ENCODE peak calls at places on chromosomes 16 and 17, in seven cellular contexts. One of them, this sample, is unnamed.

GRCh38 chr17:17682293-17682736 is 1.1 kb downstream of the RAI1 start:
- DNase-seq in DND-41: peak; percentile 53
- DNase-seq in mucosa of descending colon: peak; percentile 84
- DNase-seq in HFF-Myc: no peak
- DNase-seq in spleen: peak; percentile 92
- DNase-seq in AG10803: peak; percentile 50
- DNase-seq in HL-60: peak; percentile 21
- DNase-seq in this sample: peak; percentile 29

GRCh38 chr17:14359251-14359939 is 58.5 kb downstream of the HS3ST3B1 start:
- DNase-seq in DND-41: peak; percentile 37
- DNase-seq in mucosa of descending colon: no peak
- DNase-seq in HFF-Myc: no peak
- DNase-seq in spleen: peak; percentile 86
- DNase-seq in AG10803: no peak
- DNase-seq in HL-60: peak; percentile 72
- DNase-seq in this sample: no peak

GRCh38 chr17:2563061-2563460 is 30.4 kb upstream of the PAFAH1B1 start:
- DNase-seq in DND-41: no peak
- DNase-seq in mucosa of descending colon: no peak
- DNase-seq in HFF-Myc: no peak
- DNase-seq in spleen: no peak
- DNase-seq in AG10803: no peak
- DNase-seq in HL-60: no peak
- DNase-seq in this sample: no peak

GRCh38 chr17:40358323-40359038 is 6.1 kb downstream of the GJD3 start:
- DNase-seq in DND-41: peak; percentile 88
- DNase-seq in mucosa of descending colon: peak; percentile 88
- DNase-seq in HFF-Myc: no peak
- DNase-seq in spleen: peak; percentile 97
- DNase-seq in AG10803: peak; percentile 80
- DNase-seq in HL-60: peak; percentile 86
- DNase-seq in this sample: peak; percentile 95

GRCh38 chr16:29009050-29009837 is 24.4 kb downstream of the LAT start:
- DNase-seq in DND-41: peak; percentile 83
- DNase-seq in mucosa of descending colon: peak; percentile 61
- DNase-seq in HFF-Myc: no peak
- DNase-seq in spleen: no peak
- DNase-seq in AG10803: no peak
- DNase-seq in HL-60: peak; percentile 63
- DNase-seq in this sample: no peak

GRCh38 chr16:71933913-71934696 is 38.8 kb downstream of the IST1 start:
- DNase-seq in DND-41: no peak
- DNase-seq in mucosa of descending colon: no peak
- DNase-seq in HFF-Myc: no peak
- DNase-seq in spleen: no peak
- DNase-seq in AG10803: peak; percentile 37
- DNase-seq in HL-60: no peak
- DNase-seq in this sample: no peak

GRCh38 chr17:50631195-50631907 is 3.3 kb upstream of the ABCC3 start:
- DNase-seq in DND-41: no peak
- DNase-seq in mucosa of descending colon: peak; percentile 49
- DNase-seq in HFF-Myc: no peak
- DNase-seq in spleen: no peak
- DNase-seq in AG10803: no peak
- DNase-seq in HL-60: no peak
- DNase-seq in this sample: no peak

GRCh38 chr17:4515501-4515900 is 16.8 kb downstream of the SPNS2 start:
- DNase-seq in DND-41: no peak
- DNase-seq in mucosa of descending colon: no peak
- DNase-seq in HFF-Myc: no peak
- DNase-seq in spleen: no peak
- DNase-seq in AG10803: no peak
- DNase-seq in HL-60: no peak
- DNase-seq in this sample: no peak

GRCh38 chr17:52389632-52390031 is 231.1 kb upstream of the CA10 start:
- DNase-seq in DND-41: no peak
- DNase-seq in mucosa of descending colon: no peak
- DNase-seq in HFF-Myc: no peak
- DNase-seq in spleen: no peak
- DNase-seq in AG10803: no peak
- DNase-seq in HL-60: no peak
- DNase-seq in this sample: no peak

GRCh38 chr16:2492292-2492691 is 17.4 kb downstream of the TBC1D24 start:
- DNase-seq in DND-41: no peak
- DNase-seq in mucosa of descending colon: no peak
- DNase-seq in HFF-Myc: no peak
- DNase-seq in spleen: no peak
- DNase-seq in AG10803: no peak
- DNase-seq in HL-60: no peak
- DNase-seq in this sample: no peak

GRCh38 chr17:13474073-13474800 is 127.5 kb downstream of the HS3ST3A1 start:
- DNase-seq in DND-41: no peak
- DNase-seq in mucosa of descending colon: no peak
- DNase-seq in HFF-Myc: peak; percentile 17
- DNase-seq in spleen: no peak
- DNase-seq in AG10803: peak; percentile 7
- DNase-seq in HL-60: no peak
- DNase-seq in this sample: no peak

GRCh38 chr17:56913000-56913866 is 616 bp downstream of the TRIM25 start:
- DNase-seq in DND-41: no peak
- DNase-seq in mucosa of descending colon: no peak
- DNase-seq in HFF-Myc: no peak
- DNase-seq in spleen: no peak
- DNase-seq in AG10803: no peak
- DNase-seq in HL-60: no peak
- DNase-seq in this sample: peak; percentile 21

GRCh38 chr16:14600164-14600563 is 29.9 kb downstream of the PARN start:
- DNase-seq in DND-41: no peak
- DNase-seq in mucosa of descending colon: no peak
- DNase-seq in HFF-Myc: no peak
- DNase-seq in spleen: no peak
- DNase-seq in AG10803: peak; percentile 41
- DNase-seq in HL-60: peak; percentile 2
- DNase-seq in this sample: no peak

GRCh38 chr17:3639981-3640596 is 3.5 kb downstream of the CTNS start:
- DNase-seq in DND-41: no peak
- DNase-seq in mucosa of descending colon: no peak
- DNase-seq in HFF-Myc: peak; percentile 56
- DNase-seq in spleen: no peak
- DNase-seq in AG10803: peak; percentile 38
- DNase-seq in HL-60: peak; percentile 8
- DNase-seq in this sample: no peak

GRCh38 chr16:77974883-77975282 is 47.5 kb upstream of the CLEC3A start:
- DNase-seq in DND-41: peak; percentile 41
- DNase-seq in mucosa of descending colon: no peak
- DNase-seq in HFF-Myc: no peak
- DNase-seq in spleen: no peak
- DNase-seq in AG10803: no peak
- DNase-seq in HL-60: no peak
- DNase-seq in this sample: peak; percentile 46

GRCh38 chr17:77999413-78000173 is 41.1 kb downstream of the TNRC6C start:
- DNase-seq in DND-41: no peak
- DNase-seq in mucosa of descending colon: no peak
- DNase-seq in HFF-Myc: no peak
- DNase-seq in spleen: no peak
- DNase-seq in AG10803: peak; percentile 34
- DNase-seq in HL-60: peak; percentile 73
- DNase-seq in this sample: no peak

GRCh38 chr17:37118738-37119137 is 170.0 kb downstream of the AATF start:
- DNase-seq in DND-41: no peak
- DNase-seq in mucosa of descending colon: no peak
- DNase-seq in HFF-Myc: no peak
- DNase-seq in spleen: no peak
- DNase-seq in AG10803: no peak
- DNase-seq in HL-60: no peak
- DNase-seq in this sample: no peak

GRCh38 chr16:52512297-52512987 is 34.5 kb downstream of the TOX3 start:
- DNase-seq in DND-41: no peak
- DNase-seq in mucosa of descending colon: no peak
- DNase-seq in HFF-Myc: no peak
- DNase-seq in spleen: no peak
- DNase-seq in AG10803: no peak
- DNase-seq in HL-60: no peak
- DNase-seq in this sample: no peak

GRCh38 chr17:45231481-45232116 is 9.9 kb downstream of the FMNL1 start:
- DNase-seq in DND-41: no peak
- DNase-seq in mucosa of descending colon: no peak
- DNase-seq in HFF-Myc: no peak
- DNase-seq in spleen: peak; percentile 85
- DNase-seq in AG10803: no peak
- DNase-seq in HL-60: no peak
- DNase-seq in this sample: peak; percentile 49

GRCh38 chr17:66345264-66345663 is 42.9 kb downstream of the PRKCA start:
- DNase-seq in DND-41: no peak
- DNase-seq in mucosa of descending colon: no peak
- DNase-seq in HFF-Myc: no peak
- DNase-seq in spleen: no peak
- DNase-seq in AG10803: peak; percentile 33
- DNase-seq in HL-60: no peak
- DNase-seq in this sample: no peak

GRCh38 chr17:12485361-12485911 is 180.3 kb upstream of the MYOCD start:
- DNase-seq in DND-41: no peak
- DNase-seq in mucosa of descending colon: no peak
- DNase-seq in HFF-Myc: no peak
- DNase-seq in spleen: no peak
- DNase-seq in AG10803: no peak
- DNase-seq in HL-60: no peak
- DNase-seq in this sample: no peak

GRCh38 chr16:15055141-15056053 is 477 bp downstream of the NTAN1 start:
- DNase-seq in DND-41: peak; percentile 27
- DNase-seq in mucosa of descending colon: peak; percentile 87
- DNase-seq in HFF-Myc: no peak
- DNase-seq in spleen: peak; percentile 96
- DNase-seq in AG10803: peak; percentile 34
- DNase-seq in HL-60: peak; percentile 28
- DNase-seq in this sample: no peak

GRCh38 chr16:52191533-52192134 is 355.3 kb downstream of the TOX3 start:
- DNase-seq in DND-41: peak; percentile 49
- DNase-seq in mucosa of descending colon: no peak
- DNase-seq in HFF-Myc: peak; percentile 24
- DNase-seq in spleen: peak; percentile 74
- DNase-seq in AG10803: peak; percentile 64
- DNase-seq in HL-60: peak; percentile 38
- DNase-seq in this sample: peak; percentile 74

GRCh38 chr16:49417354-49417753 is 43.8 kb downstream of the C16orf78 start:
- DNase-seq in DND-41: no peak
- DNase-seq in mucosa of descending colon: no peak
- DNase-seq in HFF-Myc: no peak
- DNase-seq in spleen: no peak
- DNase-seq in AG10803: no peak
- DNase-seq in HL-60: no peak
- DNase-seq in this sample: no peak

GRCh38 chr16:86914850-86915717 is 336.7 kb downstream of the FOXL1 start:
- DNase-seq in DND-41: no peak
- DNase-seq in mucosa of descending colon: no peak
- DNase-seq in HFF-Myc: no peak
- DNase-seq in spleen: no peak
- DNase-seq in AG10803: no peak
- DNase-seq in HL-60: no peak
- DNase-seq in this sample: no peak

GRCh38 chr17:7405413-7405881 is 1.6 kb upstream of the TMEM256 start:
- DNase-seq in DND-41: peak; percentile 10
- DNase-seq in mucosa of descending colon: no peak
- DNase-seq in HFF-Myc: no peak
- DNase-seq in spleen: no peak
- DNase-seq in AG10803: no peak
- DNase-seq in HL-60: no peak
- DNase-seq in this sample: no peak

GRCh38 chr17:16091773-16092172 is 92.1 kb downstream of the TTC19 start:
- DNase-seq in DND-41: no peak
- DNase-seq in mucosa of descending colon: no peak
- DNase-seq in HFF-Myc: no peak
- DNase-seq in spleen: no peak
- DNase-seq in AG10803: no peak
- DNase-seq in HL-60: no peak
- DNase-seq in this sample: no peak

DNA sequence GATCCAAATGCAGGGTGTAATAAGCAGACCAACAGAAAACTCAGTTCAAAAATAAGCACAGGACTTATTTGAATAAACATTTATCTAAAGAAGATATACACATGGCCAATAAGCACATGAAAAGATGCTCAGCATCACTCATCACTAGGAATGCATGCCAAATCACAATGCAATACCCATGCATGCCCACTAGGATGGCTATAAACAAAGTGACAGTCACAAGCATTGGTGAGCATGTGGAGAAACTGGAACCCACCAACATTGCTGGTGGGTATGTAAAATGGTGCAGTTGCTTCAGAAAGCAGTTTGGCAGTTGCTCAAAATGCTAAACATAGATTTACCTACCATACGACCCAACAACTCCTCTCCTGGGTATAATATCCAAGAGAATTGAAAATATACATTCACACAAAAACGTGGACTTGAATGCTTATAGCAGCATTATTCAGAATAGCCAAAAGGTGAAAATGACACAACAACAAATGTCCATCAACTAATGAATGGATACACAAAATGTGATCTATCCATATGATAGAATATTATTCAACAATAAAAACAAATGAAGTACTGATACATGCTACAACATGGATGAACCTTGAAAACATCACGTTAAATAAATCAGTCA is 20.1 kb downstream of the UBE2O start:
- DNase-seq in DND-41: no peak
- DNase-seq in mucosa of descending colon: no peak
- DNase-seq in HFF-Myc: peak; percentile 36
- DNase-seq in spleen: no peak
- DNase-seq in AG10803: no peak
- DNase-seq in HL-60: no peak
- DNase-seq in this sample: no peak
- TF ChIP-seq CTCF in DND-41: peak; percentile 63
- TF ChIP-seq CTCF in mucosa of descending colon: no peak
- TF ChIP-seq CTCF in HFF-Myc: peak; percentile 37
- TF ChIP-seq CTCF in spleen: peak; percentile 29
- TF ChIP-seq CTCF in AG10803: peak; percentile 42
- TF ChIP-seq CTCF in HL-60: peak; percentile 27
- TF ChIP-seq CTCF in this sample: peak; percentile 68

GRCh38 chr17:28973414-28973813 is 22.1 kb upstream of the PHF12 start:
- DNase-seq in DND-41: no peak
- DNase-seq in mucosa of descending colon: no peak
- DNase-seq in HFF-Myc: no peak
- DNase-seq in spleen: no peak
- DNase-seq in AG10803: peak; percentile 75
- DNase-seq in HL-60: no peak
- DNase-seq in this sample: no peak
- TF ChIP-seq CTCF in DND-41: no peak
- TF ChIP-seq CTCF in mucosa of descending colon: no peak
- TF ChIP-seq CTCF in HFF-Myc: no peak
- TF ChIP-seq CTCF in spleen: no peak
- TF ChIP-seq CTCF in AG10803: no peak
- TF ChIP-seq CTCF in HL-60: no peak
- TF ChIP-seq CTCF in this sample: no peak

GRCh38 chr17:75856062-75856681 is 1.0 kb upstream of the WBP2 start:
- DNase-seq in DND-41: peak; percentile 67
- DNase-seq in mucosa of descending colon: no peak
- DNase-seq in HFF-Myc: no peak
- DNase-seq in spleen: no peak
- DNase-seq in AG10803: no peak
- DNase-seq in HL-60: no peak
- DNase-seq in this sample: no peak
- TF ChIP-seq CTCF in DND-41: no peak
- TF ChIP-seq CTCF in mucosa of descending colon: no peak
- TF ChIP-seq CTCF in HFF-Myc: no peak
- TF ChIP-seq CTCF in spleen: no peak
- TF ChIP-seq CTCF in AG10803: no peak
- TF ChIP-seq CTCF in HL-60: no peak
- TF ChIP-seq CTCF in this sample: no peak

GRCh38 chr17:29241015-29241963 is 5.4 kb upstream of the CRYBA1 start:
- DNase-seq in DND-41: no peak
- DNase-seq in mucosa of descending colon: no peak
- DNase-seq in HFF-Myc: peak; percentile 88
- DNase-seq in spleen: no peak
- DNase-seq in AG10803: peak; percentile 97
- DNase-seq in HL-60: peak; percentile 60
- DNase-seq in this sample: no peak
- TF ChIP-seq CTCF in DND-41: no peak
- TF ChIP-seq CTCF in mucosa of descending colon: no peak
- TF ChIP-seq CTCF in HFF-Myc: no peak
- TF ChIP-seq CTCF in spleen: no peak
- TF ChIP-seq CTCF in AG10803: no peak
- TF ChIP-seq CTCF in HL-60: no peak
- TF ChIP-seq CTCF in this sample: no peak